ENCODE peak calls at places on chromosomes 4 and X, in five cellular contexts. V, X, R, O and Y are unnamed samples.

GRCh38 chr4:132227349-132228165 is 921.5 kb upstream of the PCDH10 start:
- DNase-seq in R (peak), O (no peak), X (peak), V (peak), Y (peak)

GRCh38 chrX:1483843-1484637 is 31.3 kb upstream of the ASMTL start:
- DNase-seq in O (no peak), X (no peak), V (no peak), R (no peak), Y (no peak)

GRCh38 chr4:3712936-3713335 is 53.2 kb upstream of the ADRA2C start:
- DNase-seq in X (no peak), R (no peak), O (no peak), V (no peak), Y (no peak)

GRCh38 chr4:110064295-110064694 is 134.1 kb downstream of the ELOVL6 start:
- DNase-seq in O (no peak), V (no peak), X (no peak), R (no peak), Y (peak)

GRCh38 chrX:106940068-106940467 is 19.9 kb downstream of the CLDN2 start:
- DNase-seq in V (no peak), R (no peak), X (no peak), O (no peak), Y (no peak)

GRCh38 chrX:141405878-141406492 is 163.7 kb upstream of the SPANXC start:
- DNase-seq in O (no peak), V (no peak), X (peak), R (no peak), Y (peak)

GRCh38 chrX:134670241-134670811 is 12.1 kb upstream of the PLAC1 start:
- DNase-seq in R (no peak), O (no peak), X (peak), V (no peak), Y (no peak)

GRCh38 chr4:102809190-102809589 is 18.2 kb downstream of the UBE2D3 start:
- DNase-seq in R (no peak), X (no peak), O (no peak), V (no peak), Y (no peak)

GRCh38 chr4:73859614-73860088 is 6.6 kb downstream of the PF4V1 start:
- DNase-seq in V (no peak), X (peak), O (no peak), R (no peak), Y (peak)

GRCh38 chr4:55547461-55547770 is 707 bp upstream of the CLOCK start:
- DNase-seq in O (no peak), V (no peak), R (no peak), X (no peak), Y (peak)

GRCh38 chrX:63275127-63275526 is 76.0 kb downstream of the SPIN4 start:
- DNase-seq in V (peak), O (no peak), X (peak), R (peak), Y (peak)

GRCh38 chr4:174156239-174156826 is 127.1 kb downstream of the FBXO8 start:
- DNase-seq in O (no peak), X (peak), R (no peak), V (no peak), Y (peak)

GRCh38 chrX:65677954-65678469 is 10.6 kb downstream of the MSN start:
- DNase-seq in V (no peak), X (peak), O (no peak), R (no peak), Y (peak)

GRCh38 chr4:74123065-74123728 is 24.2 kb upstream of the CXCL2 start:
- DNase-seq in R (no peak), V (no peak), O (no peak), X (peak), Y (no peak)

GRCh38 chr4:25184056-25184455 is 23.8 kb upstream of the SEPSECS start:
- DNase-seq in X (no peak), V (no peak), O (no peak), R (no peak), Y (no peak)

GRCh38 chr4:186653973-186654372 is 69.7 kb downstream of the FAT1 start:
- DNase-seq in X (no peak), R (no peak), V (no peak), O (no peak), Y (no peak)

GRCh38 chr4:179803857-179804256 is 2361.6 kb upstream of the AGA start:
- DNase-seq in R (no peak), X (peak), V (no peak), O (no peak), Y (no peak)

GRCh38 chrX:47093248-47093647 is 15.0 kb downstream of the RGN start:
- DNase-seq in R (no peak), O (peak), X (peak), V (no peak), Y (peak)

GRCh38 chr4:20028694-20029093 is 223.0 kb upstream of the SLIT2 start:
- DNase-seq in R (no peak), V (no peak), X (peak), O (no peak), Y (no peak)

GRCh38 chr4:175412161-175412560 is 399.9 kb downstream of the GPM6A start:
- DNase-seq in R (no peak), V (no peak), O (no peak), X (peak), Y (no peak)

GRCh38 chr4:54954656-54955388 is 170.6 kb downstream of the KDR start:
- DNase-seq in O (no peak), X (no peak), V (no peak), R (no peak), Y (peak)

GRCh38 chrX:47687249-47687648 is 28.3 kb upstream of the UXT start:
- DNase-seq in R (no peak), V (no peak), O (no peak), X (no peak), Y (no peak)

GRCh38 chr4:48184891-48185290 is 50.8 kb upstream of the TXK start:
- DNase-seq in O (no peak), R (no peak), X (peak), V (no peak), Y (no peak)

GRCh38 chrX:15269618-15270521 is at the start of gene ASB9:
- DNase-seq in O (no peak), V (peak), X (peak), R (no peak), Y (peak)

GRCh38 chr4:73763877-73764276 is 23.5 kb downstream of the CXCL8 start:
- DNase-seq in O (no peak), X (no peak), V (no peak), R (no peak), Y (no peak)